ENCODE peak calls at places on chromosomes 3 and 15, in seven cellular contexts. J is K562, I is cardiac muscle cell, K is aorta, V is thoracic aorta, L is astrocyte, U is GM23338. Q is an unnamed sample. For H3K4me1, the result is how much of the 10 kb centered on the place peaks cover.

GRCh38 chr3:152961323-152961722 is 126.4 kb downstream of the P2RY1 start:
- DNase-seq in J (peak), I (peak), K (no peak), V (no peak), L (no peak), U (peak), Q (no peak)

GRCh38 chr3:149015383-149015782 is 24.0 kb downstream of the GYG1 start:
- DNase-seq in J (no peak), I (no peak), K (no peak), V (no peak), L (no peak), U (no peak), Q (no peak)

GRCh38 chr15:95825672-95826387 is 504.7 kb upstream of the NR2F2 start:
- DNase-seq in J (no peak), I (no peak), K (no peak), V (no peak), L (no peak), U (no peak), Q (no peak)

GRCh38 chr3:117666827-117667226 is 957.2 kb downstream of the TUSC7 start:
- DNase-seq in J (no peak), I (no peak), K (no peak), V (no peak), L (no peak), U (no peak), Q (no peak)

GRCh38 chr3:71011565-71012287 is 571.8 kb downstream of the FOXP1 start:
- DNase-seq in J (no peak), I (no peak), K (no peak), V (no peak), L (peak), U (no peak), Q (no peak)

GRCh38 chr15:77507151-77507847 is 86.6 kb downstream of the HMG20A start:
- DNase-seq in J (no peak), I (peak), K (peak), V (no peak), L (no peak), U (no peak), Q (peak)

GRCh38 chr3:47130557-47130956 is 33.4 kb downstream of the SETD2 start:
- DNase-seq in J (no peak), I (no peak), K (no peak), V (no peak), L (no peak), U (no peak), Q (no peak)

GRCh38 chr3:48716508-48716981 is 476 bp downstream of the IP6K2 start:
- DNase-seq in J (peak), I (no peak), K (no peak), V (no peak), L (no peak), U (peak), Q (peak)

GRCh38 chr3:17412950-17413530 is 329.4 kb downstream of the TBC1D5 start:
- DNase-seq in J (peak), I (peak), K (no peak), V (no peak), L (peak), U (peak), Q (no peak)

GRCh38 chr3:195750797-195751520 is 30.2 kb downstream of the MUC20 start:
- DNase-seq in J (no peak), I (no peak), K (no peak), V (no peak), L (no peak), U (no peak), Q (no peak)

GRCh38 chr3:50192124-50192523 is 714 bp downstream of the GNAT1 start:
- DNase-seq in J (no peak), I (no peak), K (no peak), V (no peak), L (no peak), U (no peak), Q (no peak)

GRCh38 chr3:141367038-141367730 is 1.1 kb upstream of the ZBTB38 start:
- DNase-seq in J (no peak), I (peak), K (peak), V (peak), L (peak), U (no peak), Q (no peak)

GRCh38 chr3:87076951-87077350 is 86.0 kb upstream of the VGLL3 start:
- DNase-seq in J (no peak), I (peak), K (no peak), V (no peak), L (peak), U (no peak), Q (no peak)

DNA sequence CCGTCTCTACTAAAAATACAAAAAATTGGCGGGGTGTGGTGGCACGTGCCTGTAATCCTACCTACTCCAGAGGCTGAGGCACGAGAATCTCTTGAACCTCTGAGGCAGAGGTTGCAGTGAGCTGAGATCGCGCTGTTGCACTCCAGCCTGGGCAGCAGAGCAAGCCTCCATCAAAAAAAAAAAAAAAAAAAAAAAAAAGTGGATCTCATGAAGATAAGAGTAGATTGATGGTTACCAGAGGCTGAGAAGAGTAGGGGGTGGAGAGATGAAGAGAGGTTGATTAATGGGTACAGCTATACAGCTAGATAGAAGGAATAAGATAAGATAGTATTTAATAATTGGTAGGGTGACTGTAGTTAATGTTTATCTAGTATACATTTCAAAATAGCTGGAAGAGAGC is 65.9 kb upstream of the LRRC3B start:
- DNase-seq in J (no peak), I (no peak), K (no peak), V (no peak), L (no peak), U (no peak), Q (no peak)
- H3K4me1 ChIP-seq in J (under half), I (under half), K (under half), V (under half), L (under half), U (under half), Q (under half)

GRCh38 chr3:69080233-69080644 is at the start of gene UBA3:
- DNase-seq in J (peak), I (peak), K (peak), V (peak), L (peak), U (peak), Q (peak)

GRCh38 chr3:69081583-69082262 is 1.6 kb upstream of the UBA3 start:
- DNase-seq in J (peak), I (no peak), K (no peak), V (no peak), L (peak), U (peak), Q (peak)

GRCh38 chr3:69084668-69085542 is at the start of gene ARL6IP5:
- DNase-seq in J (peak), I (peak), K (peak), V (peak), L (peak), U (peak), Q (peak)

GRCh38 chr3:69084326-69084667 is 440 bp upstream of the ARL6IP5 start:
- DNase-seq in J (no peak), I (peak), K (no peak), V (no peak), L (peak), U (no peak), Q (no peak)

DNA sequence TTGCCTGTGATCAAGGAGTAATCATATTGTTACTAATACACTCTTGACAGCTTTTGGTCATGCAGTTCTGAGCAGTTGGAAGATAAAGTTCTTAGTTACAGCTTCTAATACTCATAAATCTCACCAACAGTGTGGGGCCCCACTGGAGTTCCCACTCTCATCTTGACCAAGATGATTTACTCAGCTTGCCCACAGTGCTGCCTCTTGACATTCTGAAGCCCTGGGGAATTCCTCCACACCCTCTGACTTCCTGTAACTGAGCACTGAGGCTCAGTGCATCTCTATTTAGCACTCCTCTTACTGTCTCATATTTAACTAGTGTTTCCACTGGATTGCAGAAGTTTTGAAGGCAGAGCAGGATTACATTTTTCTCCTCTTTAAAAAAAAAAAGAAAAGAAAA is 1.9 kb upstream of the ARL6IP5 start:
- DNase-seq in J (no peak), I (peak), K (peak), V (no peak), L (peak), U (no peak), Q (peak)
- H3K4me1 ChIP-seq in J (under half), I (half or more), K (under half), V (half or more), L (half or more), U (under half), Q (under half)

DNA sequence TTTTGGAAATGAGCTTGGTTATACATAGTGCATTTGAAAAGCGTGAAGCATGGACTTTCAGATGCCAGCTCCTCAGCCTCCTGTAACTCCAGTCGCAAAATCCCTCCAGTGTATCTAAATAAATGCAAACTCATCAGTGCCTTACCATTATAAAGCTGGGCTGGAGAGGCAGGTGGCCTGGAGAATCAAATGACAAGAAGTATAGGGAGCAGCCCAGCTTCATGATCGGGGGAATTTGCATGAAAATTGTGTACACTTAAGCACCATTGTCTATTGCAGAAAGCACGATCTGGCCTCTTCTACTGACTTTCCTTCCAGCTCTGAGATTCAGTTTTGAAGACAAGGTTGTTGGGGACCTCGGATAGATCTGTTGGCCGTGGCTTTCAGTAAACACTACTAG is 71.7 kb downstream of the IGF1R start:
- DNase-seq in J (no peak), I (no peak), K (no peak), V (no peak), L (no peak), U (no peak), Q (no peak)
- H3K4me1 ChIP-seq in J (under half), I (under half), K (under half), V (half or more), L (under half), U (half or more), Q (under half)

GRCh38 chr3:30631237-30631961 is 25.0 kb downstream of the TGFBR2 start:
- DNase-seq in J (no peak), I (peak), K (no peak), V (no peak), L (peak), U (no peak), Q (no peak)
- H3K4me1 ChIP-seq in J (under half), I (under half), K (under half), V (half or more), L (under half), U (under half), Q (under half)

GRCh38 chr15:67835349-67836133 is 4.3 kb downstream of the RNU6-1 start:
- DNase-seq in J (no peak), I (no peak), K (no peak), V (no peak), L (no peak), U (peak), Q (no peak)
- H3K4me1 ChIP-seq in J (under half), I (under half), K (under half), V (half or more), L (under half), U (under half), Q (under half)

GRCh38 chr15:39188930-39189329 is 391.9 kb upstream of the THBS1 start:
- DNase-seq in J (no peak), I (peak), K (no peak), V (no peak), L (peak), U (no peak), Q (no peak)
- H3K4me1 ChIP-seq in J (under half), I (under half), K (under half), V (under half), L (under half), U (under half), Q (under half)

GRCh38 chr15:57924536-57924935 is 141.0 kb downstream of the ALDH1A2 start:
- DNase-seq in J (no peak), I (no peak), K (no peak), V (no peak), L (no peak), U (no peak), Q (no peak)
- H3K4me1 ChIP-seq in J (under half), I (under half), K (under half), V (under half), L (under half), U (under half), Q (under half)

GRCh38 chr15:61013146-61013545 is 216.0 kb downstream of the RORA start:
- DNase-seq in J (no peak), I (no peak), K (no peak), V (no peak), L (no peak), U (no peak), Q (no peak)
- H3K4me1 ChIP-seq in J (under half), I (under half), K (under half), V (under half), L (under half), U (half or more), Q (under half)

GRCh38 chr15:27956285-27956684 is 142.8 kb downstream of the OCA2 start:
- DNase-seq in J (no peak), I (no peak), K (no peak), V (no peak), L (peak), U (no peak), Q (no peak)

GRCh38 chr15:27949089-27949488 is 150.0 kb downstream of the OCA2 start:
- DNase-seq in J (no peak), I (no peak), K (no peak), V (no peak), L (no peak), U (no peak), Q (no peak)

GRCh38 chr15:27955087-27955486 is 144.0 kb downstream of the OCA2 start:
- DNase-seq in J (no peak), I (no peak), K (no peak), V (no peak), L (no peak), U (no peak), Q (no peak)

GRCh38 chr15:27951191-27951890 is 147.8 kb downstream of the OCA2 start:
- DNase-seq in J (no peak), I (no peak), K (no peak), V (no peak), L (no peak), U (no peak), Q (no peak)
- H3K4me1 ChIP-seq in J (under half), I (under half), K (under half), V (under half), L (under half), U (under half), Q (under half)